ENCODE peak calls at places on chromosomes 4 and X, in four cellular contexts. H, F, U and G are unnamed samples.

GRCh38 chr4:101833455-101833854 is 42.9 kb downstream of the BANK1 start:
- DNase-seq in H (no peak), F (no peak), U (no peak), G (no peak)

GRCh38 chrX:2691543-2692220 is 587 bp downstream of the CD99 start:
- DNase-seq in H (peak), F (peak), U (no peak), G (peak)

GRCh38 chr4:133997440-133997839 is 204.1 kb downstream of the PABPC4L start:
- DNase-seq in H (peak), F (no peak), U (no peak), G (no peak)

GRCh38 chrX:151701071-151701470 is 5.8 kb downstream of the PRRG3 start:
- DNase-seq in H (no peak), F (no peak), U (no peak), G (no peak)

GRCh38 chrX:123184858-123185251 is 777 bp downstream of the GRIA3 start:
- DNase-seq in H (no peak), F (peak), U (no peak), G (no peak)

GRCh38 chr4:146510942-146511341 is 10.8 kb downstream of the SLC10A7 start:
- DNase-seq in H (no peak), F (no peak), U (no peak), G (no peak)

GRCh38 chrX:19225906-19226305 is 103.6 kb upstream of the ADGRG2 start:
- DNase-seq in H (peak), F (no peak), U (no peak), G (no peak)

GRCh38 chr4:182293836-182294235 is 50.6 kb downstream of the TENM3 start:
- DNase-seq in H (no peak), F (no peak), U (no peak), G (no peak)

GRCh38 chr4:91567594-91567993 is 736.2 kb upstream of the GRID2 start:
- DNase-seq in H (no peak), F (no peak), U (no peak), G (no peak)

GRCh38 chrX:108945883-108946523 is 209.6 kb upstream of the IRS4 start:
- DNase-seq in H (no peak), F (no peak), U (no peak), G (no peak)

GRCh38 chrX:123976671-123977316 is 15.3 kb downstream of the STAG2 start:
- DNase-seq in H (peak), F (no peak), U (no peak), G (no peak)

GRCh38 chr4:94488667-94489066 is 36.9 kb downstream of the PDLIM5 start:
- DNase-seq in H (peak), F (no peak), U (no peak), G (no peak)

GRCh38 chrX:105837227-105837626 is 14.9 kb downstream of the NRK start:
- DNase-seq in H (peak), F (no peak), U (no peak), G (peak)

GRCh38 chrX:45110494-45110893 is 90.2 kb downstream of the DIPK2B start:
- DNase-seq in H (no peak), F (no peak), U (no peak), G (no peak)

GRCh38 chrX:131083510-131084142 is 25.5 kb downstream of the ARHGAP36 start:
- DNase-seq in H (no peak), F (no peak), U (no peak), G (peak)

GRCh38 chr4:38162240-38162784 is 202.1 kb downstream of the PTTG2 start:
- DNase-seq in H (peak), F (peak), U (no peak), G (peak)

GRCh38 chr4:127229866-127230608 is 402.7 kb upstream of the INTU start:
- DNase-seq in H (no peak), F (no peak), U (no peak), G (no peak)

GRCh38 chr4:150242820-150243458 is 164.7 kb downstream of the DCLK2 start:
- DNase-seq in H (peak), F (no peak), U (no peak), G (no peak)

GRCh38 chrX:24837966-24838365 is 144.2 kb downstream of the POLA1 start:
- DNase-seq in H (no peak), F (no peak), U (no peak), G (no peak)

GRCh38 chr4:134531013-134531412 is 329.4 kb upstream of the PABPC4L start:
- DNase-seq in H (no peak), F (no peak), U (no peak), G (no peak)

GRCh38 chr4:1506956-1507721 is 100.9 kb upstream of the NKX1-1 start:
- DNase-seq in H (no peak), F (no peak), U (no peak), G (no peak)

GRCh38 chrX:52349681-52350080 is 19.1 kb upstream of the XAGE2 start:
- DNase-seq in H (no peak), F (no peak), U (no peak), G (no peak)
- H3K27ac ChIP-seq in H (no peak), F (no peak), U (no peak), G (no peak)

GRCh38 chr4:117577686-117578085 is 456.6 kb upstream of the NDST3 start:
- DNase-seq in H (no peak), F (no peak), U (no peak), G (no peak)

GRCh38 chr4:117574085-117574484 is 460.2 kb upstream of the NDST3 start:
- DNase-seq in H (no peak), F (no peak), U (no peak), G (no peak)

DNA sequence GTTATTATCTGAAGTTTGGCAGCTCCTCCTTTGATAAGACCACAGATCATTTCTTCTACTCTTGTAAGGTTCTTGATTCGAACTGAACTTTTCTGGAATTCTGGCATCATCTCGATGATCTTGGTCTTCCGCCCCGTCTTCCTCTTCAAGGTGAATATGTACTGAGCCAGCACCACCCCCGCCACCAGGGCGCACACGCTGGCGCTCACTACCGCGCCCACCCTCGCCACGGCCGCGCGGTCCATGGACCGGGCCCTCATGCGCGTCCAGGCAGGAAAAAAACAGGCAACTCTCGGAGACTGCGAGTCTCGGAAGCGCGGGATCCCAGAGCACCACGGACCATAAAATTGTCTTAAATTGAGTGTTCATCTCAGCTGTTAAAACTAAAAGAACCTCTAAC is 458.4 kb upstream of the NDST3 start:
- DNase-seq in H (no peak), F (no peak), U (no peak), G (no peak)
- H3K27ac ChIP-seq in H (no peak), F (no peak), U (no peak), G (no peak)

GRCh38 chr4:475962-476361 is 23.0 kb downstream of the ZNF721 start:
- DNase-seq in H (no peak), F (no peak), U (no peak), G (no peak)
- H3K27ac ChIP-seq in H (no peak), F (no peak), U (no peak), G (no peak)

GRCh38 chr4:152680988-152681731 is 1.4 kb upstream of the TMEM154 start:
- DNase-seq in H (peak), F (no peak), U (no peak), G (no peak)
- H3K27ac ChIP-seq in H (no peak), F (no peak), U (no peak), G (no peak)

GRCh38 chr4:81215219-81215892 is at the start of gene PRKG2:
- DNase-seq in H (no peak), F (no peak), U (no peak), G (no peak)
- H3K27ac ChIP-seq in H (peak), F (no peak), U (no peak), G (no peak)

GRCh38 chr4:29295280-29295679 is 1424.9 kb upstream of the PCDH7 start:
- DNase-seq in H (peak), F (no peak), U (no peak), G (no peak)
- H3K27ac ChIP-seq in H (no peak), F (no peak), U (no peak), G (no peak)

DNA sequence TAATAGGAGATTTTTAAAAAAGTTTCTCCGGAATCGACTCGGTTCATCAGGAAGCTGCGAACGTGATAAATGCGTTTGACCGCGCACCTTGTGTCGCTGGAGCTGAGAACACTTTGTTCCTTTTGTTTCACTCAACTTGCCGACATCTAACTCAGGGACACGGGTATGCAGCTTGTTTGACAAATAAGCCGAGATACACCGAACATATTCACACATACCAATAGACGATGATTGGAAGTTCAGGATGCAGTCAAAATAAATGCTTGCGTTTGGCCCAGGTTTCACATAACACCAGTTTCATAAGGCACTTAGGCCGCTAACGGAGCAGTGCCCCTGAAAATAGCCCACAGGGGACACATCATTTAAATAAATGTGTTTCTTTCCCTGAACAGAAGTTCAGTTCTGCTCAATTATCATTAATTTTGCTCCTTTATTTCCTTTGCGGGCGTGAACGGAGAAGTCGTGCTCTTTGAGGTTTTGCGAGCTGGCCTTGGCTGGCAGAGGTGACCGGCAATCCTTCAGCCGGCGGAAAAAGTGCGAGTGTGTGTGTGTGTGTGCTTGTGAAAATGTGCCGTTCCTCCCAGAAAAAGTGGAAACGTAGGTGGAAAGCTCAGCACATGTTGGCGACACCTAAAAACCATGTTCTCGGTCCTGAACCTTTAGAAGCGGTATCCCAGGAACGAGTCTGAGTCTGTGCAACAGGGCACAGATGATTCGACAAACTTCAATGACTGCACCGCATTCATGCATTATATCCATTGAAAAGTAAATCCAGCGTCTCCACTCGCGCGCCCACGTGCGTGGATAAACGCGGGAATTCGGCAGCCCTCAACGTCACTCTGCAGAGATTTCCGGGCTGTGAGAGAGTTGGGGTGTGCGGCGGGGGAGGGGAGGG is 680 bp upstream of the SHISA3 start:
- DNase-seq in H (no peak), F (no peak), U (no peak), G (no peak)
- H3K27ac ChIP-seq in H (peak), F (no peak), U (no peak), G (peak)

GRCh38 chrX:13080128-13080795 is 35.8 kb upstream of the FAM9C start:
- DNase-seq in H (no peak), F (no peak), U (no peak), G (no peak)

GRCh38 chrX:13081385-13082285 is 37.2 kb upstream of the FAM9C start:
- DNase-seq in H (peak), F (no peak), U (no peak), G (no peak)

GRCh38 chrX:13077168-13077567 is 32.7 kb upstream of the FAM9C start:
- DNase-seq in H (peak), F (no peak), U (no peak), G (no peak)

GRCh38 chrX:13076176-13076956 is 31.9 kb upstream of the FAM9C start:
- DNase-seq in H (peak), F (no peak), U (no peak), G (no peak)

DNA sequence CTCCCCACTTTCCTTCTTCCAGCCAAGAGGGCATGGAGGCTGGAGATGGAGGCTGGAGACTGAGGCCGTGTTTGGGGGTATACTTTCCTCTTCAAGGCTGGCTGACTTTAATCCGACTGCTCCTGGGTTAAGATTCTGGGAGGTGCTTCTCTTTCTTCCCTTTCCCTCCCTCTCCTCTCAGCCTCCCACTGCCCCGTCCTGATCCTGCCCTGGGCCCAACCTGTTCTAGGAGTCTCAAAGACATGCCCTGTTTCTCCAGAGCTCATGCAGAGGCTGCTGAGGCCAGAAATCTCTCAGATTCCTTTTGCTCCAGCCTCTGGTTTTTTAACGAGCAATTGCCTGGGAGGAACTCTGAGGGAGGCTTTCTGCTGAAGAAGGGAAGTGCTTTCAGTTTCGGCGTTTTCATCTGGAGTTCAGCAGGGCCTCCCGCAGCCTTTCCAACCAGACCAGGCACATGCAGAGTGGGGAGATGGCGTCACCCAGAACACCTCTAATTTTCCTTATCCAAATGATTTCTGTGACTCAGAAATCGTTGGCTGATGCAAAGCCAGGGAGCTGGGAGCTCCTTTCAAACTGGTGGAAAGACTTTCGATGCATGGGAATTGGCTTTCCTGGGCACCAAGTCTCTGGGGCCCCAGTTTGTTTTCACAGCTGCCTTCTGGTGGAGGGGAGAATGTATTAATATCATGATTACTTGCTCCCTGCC is 34.5 kb upstream of the FAM9C start:
- DNase-seq in H (peak), F (no peak), U (no peak), G (no peak)
- H3K27ac ChIP-seq in H (peak), F (peak), U (no peak), G (peak)

GRCh38 chr4:108646706-108647105 is 3.7 kb upstream of the OSTC start:
- DNase-seq in H (no peak), F (no peak), U (no peak), G (no peak)

GRCh38 chr4:108651068-108651794 is 832 bp downstream of the OSTC start:
- DNase-seq in H (peak), F (no peak), U (no peak), G (no peak)

GRCh38 chr4:108650212-108651067 is at the start of gene OSTC:
- DNase-seq in H (peak), F (peak), U (peak), G (peak)

GRCh38 chr4:108644237-108644636 is 6.2 kb upstream of the OSTC start:
- DNase-seq in H (peak), F (no peak), U (no peak), G (no peak)

DNA sequence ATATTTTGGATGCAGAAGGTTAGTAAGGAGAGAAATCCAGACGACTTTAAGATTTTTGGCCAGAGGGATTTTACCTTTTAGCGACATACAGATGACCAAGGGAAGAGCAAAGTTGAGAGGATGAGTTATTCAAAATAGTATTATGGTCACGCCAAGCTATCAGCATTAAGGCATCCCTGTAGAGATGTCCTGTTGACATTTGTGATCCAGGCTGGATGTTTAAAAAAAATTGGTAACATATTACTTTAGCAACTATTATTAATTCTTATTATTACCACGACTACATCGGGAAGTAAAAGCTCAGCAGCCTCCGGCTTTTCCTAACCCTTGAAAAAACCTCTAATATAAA is 562 bp upstream of the OSTC start:
- DNase-seq in H (no peak), F (no peak), U (no peak), G (no peak)
- H3K27ac ChIP-seq in H (no peak), F (no peak), U (peak), G (no peak)